ENCODE peak calls at places on chromosomes 12 and 14, in eight cellular contexts. One of them, this sample, is unnamed.

GRCh38 chr14:78758333-78758732 is 588.2 kb downstream of the NRXN3 start:
- DNase-seq in SK-N-SH: peak; percentile 37
- DNase-seq in esophagus muscularis mucosa: no peak
- DNase-seq in transverse colon: no peak
- DNase-seq in H1: no peak
- DNase-seq in sigmoid colon: no peak
- DNase-seq in GM12878: peak; percentile 13
- DNase-seq in HepG2: peak; percentile 30
- DNase-seq in this sample: no peak

GRCh38 chr14:38731962-38732361 is 371.1 kb downstream of the SEC23A start:
- DNase-seq in SK-N-SH: no peak
- DNase-seq in esophagus muscularis mucosa: no peak
- DNase-seq in transverse colon: no peak
- DNase-seq in H1: no peak
- DNase-seq in sigmoid colon: no peak
- DNase-seq in GM12878: no peak
- DNase-seq in HepG2: no peak
- DNase-seq in this sample: no peak

GRCh38 chr12:1928439-1929121 is 10.1 kb upstream of the CACNA2D4 start:
- DNase-seq in SK-N-SH: peak; percentile 8
- DNase-seq in esophagus muscularis mucosa: no peak
- DNase-seq in transverse colon: no peak
- DNase-seq in H1: peak; percentile 37
- DNase-seq in sigmoid colon: peak; percentile 58
- DNase-seq in GM12878: no peak
- DNase-seq in HepG2: no peak
- DNase-seq in this sample: peak; percentile 25

GRCh38 chr14:33386771-33387170 is 448.1 kb downstream of the NPAS3 start:
- DNase-seq in SK-N-SH: no peak
- DNase-seq in esophagus muscularis mucosa: no peak
- DNase-seq in transverse colon: no peak
- DNase-seq in H1: no peak
- DNase-seq in sigmoid colon: no peak
- DNase-seq in GM12878: no peak
- DNase-seq in HepG2: no peak
- DNase-seq in this sample: no peak

GRCh38 chr14:39426605-39427004 is 5.6 kb downstream of the FBXO33 start:
- DNase-seq in SK-N-SH: peak; percentile 6
- DNase-seq in esophagus muscularis mucosa: no peak
- DNase-seq in transverse colon: no peak
- DNase-seq in H1: no peak
- DNase-seq in sigmoid colon: no peak
- DNase-seq in GM12878: no peak
- DNase-seq in HepG2: peak; percentile 56
- DNase-seq in this sample: no peak

GRCh38 chr12:130626601-130627000 is 89.5 kb downstream of the RIMBP2 start:
- DNase-seq in SK-N-SH: no peak
- DNase-seq in esophagus muscularis mucosa: no peak
- DNase-seq in transverse colon: no peak
- DNase-seq in H1: no peak
- DNase-seq in sigmoid colon: peak; percentile 7
- DNase-seq in GM12878: no peak
- DNase-seq in HepG2: no peak
- DNase-seq in this sample: no peak

GRCh38 chr12:14885718-14886201 is at the start of gene MGP:
- DNase-seq in SK-N-SH: no peak
- DNase-seq in esophagus muscularis mucosa: peak; percentile 94
- DNase-seq in transverse colon: peak; percentile 29
- DNase-seq in H1: no peak
- DNase-seq in sigmoid colon: peak; percentile 90
- DNase-seq in GM12878: no peak
- DNase-seq in HepG2: no peak
- DNase-seq in this sample: no peak

GRCh38 chr14:97095269-97095668 is 298.1 kb downstream of the VRK1 start:
- DNase-seq in SK-N-SH: no peak
- DNase-seq in esophagus muscularis mucosa: no peak
- DNase-seq in transverse colon: no peak
- DNase-seq in H1: no peak
- DNase-seq in sigmoid colon: no peak
- DNase-seq in GM12878: no peak
- DNase-seq in HepG2: no peak
- DNase-seq in this sample: no peak

GRCh38 chr14:95320076-95320895 is 578 bp upstream of the CLMN start:
- DNase-seq in SK-N-SH: no peak
- DNase-seq in esophagus muscularis mucosa: no peak
- DNase-seq in transverse colon: no peak
- DNase-seq in H1: peak; percentile 52
- DNase-seq in sigmoid colon: peak; percentile 74
- DNase-seq in GM12878: no peak
- DNase-seq in HepG2: no peak
- DNase-seq in this sample: no peak

GRCh38 chr14:65291561-65291960 is 121.0 kb upstream of the FUT8 start:
- DNase-seq in SK-N-SH: no peak
- DNase-seq in esophagus muscularis mucosa: peak; percentile 42
- DNase-seq in transverse colon: no peak
- DNase-seq in H1: no peak
- DNase-seq in sigmoid colon: no peak
- DNase-seq in GM12878: no peak
- DNase-seq in HepG2: no peak
- DNase-seq in this sample: no peak

GRCh38 chr14:39267592-39268112 is 33.9 kb downstream of the MIA2 start:
- DNase-seq in SK-N-SH: no peak
- DNase-seq in esophagus muscularis mucosa: no peak
- DNase-seq in transverse colon: no peak
- DNase-seq in H1: no peak
- DNase-seq in sigmoid colon: no peak
- DNase-seq in GM12878: no peak
- DNase-seq in HepG2: peak; percentile 45
- DNase-seq in this sample: no peak

DNA sequence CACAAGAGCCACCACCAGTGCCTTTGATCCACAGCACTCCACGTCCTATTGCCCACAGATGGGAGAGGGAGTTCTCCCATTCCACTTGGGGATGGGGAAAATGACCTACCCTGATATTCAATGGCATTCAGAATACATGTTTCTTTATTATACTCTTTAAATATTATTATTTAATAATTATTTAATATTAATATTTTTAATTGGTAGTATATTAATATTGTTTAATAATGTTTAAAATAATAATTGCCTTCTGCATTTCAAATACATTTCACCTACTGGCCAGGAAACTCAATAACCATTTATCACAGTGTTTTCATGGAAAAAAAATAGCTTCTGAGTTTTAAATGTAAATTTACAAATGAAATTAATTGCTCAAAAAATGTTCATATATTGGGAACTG is 127.4 kb upstream of the G2E3 start:
- DNase-seq in SK-N-SH: no peak
- DNase-seq in esophagus muscularis mucosa: no peak
- DNase-seq in transverse colon: no peak
- DNase-seq in H1: no peak
- DNase-seq in sigmoid colon: no peak
- DNase-seq in GM12878: no peak
- DNase-seq in HepG2: no peak
- DNase-seq in this sample: no peak
- TF ChIP-seq POLR2AphosphoS5 in SK-N-SH: no peak
- TF ChIP-seq POLR2AphosphoS5 in esophagus muscularis mucosa: no peak
- TF ChIP-seq POLR2AphosphoS5 in transverse colon: no peak
- TF ChIP-seq POLR2AphosphoS5 in H1: no peak
- TF ChIP-seq POLR2AphosphoS5 in sigmoid colon: no peak
- TF ChIP-seq POLR2AphosphoS5 in GM12878: no peak
- TF ChIP-seq POLR2AphosphoS5 in HepG2: no peak
- TF ChIP-seq POLR2AphosphoS5 in this sample: no peak

GRCh38 chr14:104721704-104722431 is 2.2 kb upstream of the ADSS1 start:
- DNase-seq in SK-N-SH: no peak
- DNase-seq in esophagus muscularis mucosa: no peak
- DNase-seq in transverse colon: no peak
- DNase-seq in H1: no peak
- DNase-seq in sigmoid colon: no peak
- DNase-seq in GM12878: no peak
- DNase-seq in HepG2: no peak
- DNase-seq in this sample: no peak

GRCh38 chr14:104724407-104724980 is 465 bp downstream of the ADSS1 start:
- DNase-seq in SK-N-SH: peak; percentile 84
- DNase-seq in esophagus muscularis mucosa: no peak
- DNase-seq in transverse colon: peak; percentile 38
- DNase-seq in H1: no peak
- DNase-seq in sigmoid colon: peak; percentile 83
- DNase-seq in GM12878: no peak
- DNase-seq in HepG2: no peak
- DNase-seq in this sample: peak; percentile 53

GRCh38 chr14:104722938-104723650 is 935 bp upstream of the ADSS1 start:
- DNase-seq in SK-N-SH: no peak
- DNase-seq in esophagus muscularis mucosa: no peak
- DNase-seq in transverse colon: peak; percentile 25
- DNase-seq in H1: no peak
- DNase-seq in sigmoid colon: no peak
- DNase-seq in GM12878: no peak
- DNase-seq in HepG2: no peak
- DNase-seq in this sample: no peak

GRCh38 chr14:104724981-104725771 is 1.1 kb downstream of the ADSS1 start:
- DNase-seq in SK-N-SH: peak; percentile 84
- DNase-seq in esophagus muscularis mucosa: no peak
- DNase-seq in transverse colon: peak; percentile 37
- DNase-seq in H1: peak; percentile 70
- DNase-seq in sigmoid colon: no peak
- DNase-seq in GM12878: no peak
- DNase-seq in HepG2: peak; percentile 43
- DNase-seq in this sample: peak; percentile 45

GRCh38 chr14:104723651-104724406 is at the start of gene ADSS1:
- DNase-seq in SK-N-SH: peak; percentile 98
- DNase-seq in esophagus muscularis mucosa: no peak
- DNase-seq in transverse colon: peak; percentile 74
- DNase-seq in H1: peak; percentile 84
- DNase-seq in sigmoid colon: no peak
- DNase-seq in GM12878: no peak
- DNase-seq in HepG2: peak; percentile 24
- DNase-seq in this sample: peak; percentile 68
- H3K4me3 ChIP-seq in SK-N-SH: peak within 1 kb of the TSS; percentile 60
- H3K4me3 ChIP-seq in esophagus muscularis mucosa: peak within 1 kb of the TSS; percentile 64
- H3K4me3 ChIP-seq in transverse colon: peak within 1 kb of the TSS; percentile 67
- H3K4me3 ChIP-seq in H1: peak within 1 kb of the TSS; percentile 76
- H3K4me3 ChIP-seq in sigmoid colon: peak within 1 kb of the TSS; percentile 51
- H3K4me3 ChIP-seq in GM12878: peak within 1 kb of the TSS; percentile 73
- H3K4me3 ChIP-seq in HepG2: peak within 1 kb of the TSS; percentile 68
- H3K4me3 ChIP-seq in this sample: peak within 1 kb of the TSS; percentile 65

GRCh38 chr12:76583301-76583700 is 23.7 kb upstream of the OSBPL8 start:
- DNase-seq in SK-N-SH: no peak
- DNase-seq in esophagus muscularis mucosa: no peak
- DNase-seq in transverse colon: no peak
- DNase-seq in H1: no peak
- DNase-seq in sigmoid colon: no peak
- DNase-seq in GM12878: no peak
- DNase-seq in HepG2: no peak
- DNase-seq in this sample: no peak

GRCh38 chr12:76591461-76591860 is 31.9 kb upstream of the OSBPL8 start:
- DNase-seq in SK-N-SH: no peak
- DNase-seq in esophagus muscularis mucosa: no peak
- DNase-seq in transverse colon: no peak
- DNase-seq in H1: no peak
- DNase-seq in sigmoid colon: no peak
- DNase-seq in GM12878: no peak
- DNase-seq in HepG2: no peak
- DNase-seq in this sample: no peak

GRCh38 chr12:76587428-76588178 is 28.0 kb upstream of the OSBPL8 start:
- DNase-seq in SK-N-SH: no peak
- DNase-seq in esophagus muscularis mucosa: no peak
- DNase-seq in transverse colon: no peak
- DNase-seq in H1: no peak
- DNase-seq in sigmoid colon: no peak
- DNase-seq in GM12878: no peak
- DNase-seq in HepG2: no peak
- DNase-seq in this sample: no peak

GRCh38 chr12:76586764-76587395 is 27.3 kb upstream of the OSBPL8 start:
- DNase-seq in SK-N-SH: peak; percentile 16
- DNase-seq in esophagus muscularis mucosa: no peak
- DNase-seq in transverse colon: peak; percentile 13
- DNase-seq in H1: no peak
- DNase-seq in sigmoid colon: no peak
- DNase-seq in GM12878: no peak
- DNase-seq in HepG2: peak; percentile 28
- DNase-seq in this sample: no peak

GRCh38 chr12:76588881-76589565 is 29.5 kb upstream of the OSBPL8 start:
- DNase-seq in SK-N-SH: no peak
- DNase-seq in esophagus muscularis mucosa: no peak
- DNase-seq in transverse colon: no peak
- DNase-seq in H1: no peak
- DNase-seq in sigmoid colon: no peak
- DNase-seq in GM12878: no peak
- DNase-seq in HepG2: no peak
- DNase-seq in this sample: no peak
- TF ChIP-seq EP300 in SK-N-SH: no peak
- TF ChIP-seq EP300 in esophagus muscularis mucosa: no peak
- TF ChIP-seq EP300 in transverse colon: no peak
- TF ChIP-seq EP300 in H1: no peak
- TF ChIP-seq EP300 in sigmoid colon: no peak
- TF ChIP-seq EP300 in GM12878: no peak
- TF ChIP-seq EP300 in HepG2: no peak
- TF ChIP-seq EP300 in this sample: no peak

GRCh38 chr12:52969828-52970569 is 21.1 kb downstream of the KRT18 start:
- DNase-seq in SK-N-SH: no peak
- DNase-seq in esophagus muscularis mucosa: no peak
- DNase-seq in transverse colon: peak; percentile 85
- DNase-seq in H1: no peak
- DNase-seq in sigmoid colon: no peak
- DNase-seq in GM12878: peak; percentile 39
- DNase-seq in HepG2: peak; percentile 82
- DNase-seq in this sample: peak; percentile 91
- TF ChIP-seq POLR2AphosphoS5 in SK-N-SH: no peak
- TF ChIP-seq POLR2AphosphoS5 in esophagus muscularis mucosa: no peak
- TF ChIP-seq POLR2AphosphoS5 in transverse colon: no peak
- TF ChIP-seq POLR2AphosphoS5 in H1: no peak
- TF ChIP-seq POLR2AphosphoS5 in sigmoid colon: no peak
- TF ChIP-seq POLR2AphosphoS5 in GM12878: no peak
- TF ChIP-seq POLR2AphosphoS5 in HepG2: no peak
- TF ChIP-seq POLR2AphosphoS5 in this sample: no peak